ENCODE peak calls at places on chromosomes 13 and 19, in six cellular contexts. I is hepatocyte, X is GM23338, Y is mammary epithelial cell, K is MM.1S, C is astrocyte. M is an unnamed sample.

GRCh38 chr19:46373573-46374359 is 26.9 kb downstream of the PPP5C start:
- DNase-seq in K (no peak), I (peak; percentile 57), X (peak; percentile 80), C (peak; percentile 55), Y (peak; percentile 99), M (peak; percentile 72)

GRCh38 chr19:46426506-46427162 is 2.1 kb downstream of the PNMA8C start:
- DNase-seq in X (peak; percentile 94), I (peak; percentile 94), K (no peak), C (peak; percentile 51), Y (no peak), M (peak; percentile 68)

GRCh38 chr13:79457948-79458347 is 23.0 kb upstream of the NDFIP2 start:
- DNase-seq in Y (peak; percentile 65), C (peak; percentile 78), K (no peak), I (peak; percentile 9), X (no peak), M (peak; percentile 77)

GRCh38 chr13:75458696-75459422 is 23.1 kb downstream of the TBC1D4 start:
- DNase-seq in K (peak; percentile 74), Y (peak; percentile 48), C (no peak), X (peak; percentile 40), I (no peak), M (no peak)

GRCh38 chr19:369876-370275 is 25.3 kb upstream of the MIER2 start:
- DNase-seq in X (no peak), K (no peak), C (no peak), I (no peak), Y (no peak), M (no peak)

GRCh38 chr19:49357186-49357585 is 5.0 kb downstream of the TEAD2 start:
- DNase-seq in C (no peak), K (no peak), X (no peak), I (no peak), Y (no peak), M (no peak)

GRCh38 chr19:12668937-12669271 is 2.3 kb downstream of the WDR83 start:
- DNase-seq in X (peak; percentile 74), I (peak; percentile 78), Y (peak; percentile 67), K (peak; percentile 41), C (peak; percentile 54), M (peak; percentile 67)

GRCh38 chr19:42942187-42942789 is 5.3 kb upstream of the PSG7 start:
- DNase-seq in C (peak; percentile 4), K (no peak), X (peak; percentile 74), I (no peak), Y (peak; percentile 22), M (no peak)

GRCh38 chr13:37127706-37128241 is 22.3 kb upstream of the CSNK1A1L start:
- DNase-seq in Y (no peak), K (no peak), X (no peak), I (no peak), C (peak; percentile 98), M (peak; percentile 95)

GRCh38 chr13:61415749-61416148 is at the start of gene PCDH20:
- DNase-seq in K (no peak), Y (no peak), X (no peak), C (no peak), I (no peak), M (no peak)

GRCh38 chr19:41837981-41838708 is 6.3 kb downstream of the LYPD4 start:
- DNase-seq in I (no peak), K (no peak), X (no peak), C (no peak), Y (no peak), M (no peak)

GRCh38 chr13:109815651-109816050 is 29.3 kb upstream of the IRS2 start:
- DNase-seq in I (no peak), C (no peak), Y (no peak), K (no peak), X (no peak), M (no peak)

GRCh38 chr13:72657379-72657778 is 70.0 kb downstream of the MZT1 start:
- DNase-seq in Y (no peak), K (peak; percentile 21), X (no peak), I (no peak), C (no peak), M (no peak)

GRCh38 chr13:35923347-35923746 is 207.8 kb downstream of the DCLK1 start:
- DNase-seq in C (peak; percentile 51), X (no peak), Y (peak; percentile 45), I (no peak), K (no peak), M (peak; percentile 17)

GRCh38 chr13:92901739-92902138 is 324.9 kb upstream of the GPC6 start:
- DNase-seq in I (no peak), K (no peak), C (peak; percentile 51), Y (peak; percentile 76), X (no peak), M (peak; percentile 53)

GRCh38 chr19:11578342-11579142 is 1.1 kb upstream of the ACP5 start:
- DNase-seq in X (peak; percentile 67), K (no peak), I (peak; percentile 55), Y (no peak), C (no peak), M (peak; percentile 9)

GRCh38 chr13:40344270-40345148 is 321.9 kb downstream of the FOXO1 start:
- DNase-seq in Y (no peak), X (no peak), C (peak; percentile 46), K (no peak), I (no peak), M (peak; percentile 46)

GRCh38 chr19:13783565-13784500 is 9.6 kb downstream of the C19orf53 start:
- DNase-seq in K (no peak), I (no peak), X (no peak), Y (no peak), C (no peak), M (no peak)

GRCh38 chr19:53365899-53366493 is 491 bp downstream of the ZNF525 start:
- DNase-seq in I (peak; percentile 65), X (peak; percentile 68), Y (peak; percentile 57), K (peak; percentile 30), C (peak; percentile 0), M (no peak)

GRCh38 chr19:42831221-42832019 is 48.1 kb downstream of the PSG1 start:
- DNase-seq in X (no peak), Y (peak; percentile 85), K (no peak), C (no peak), I (no peak), M (no peak)

GRCh38 chr13:36454962-36455361 is 22.7 kb downstream of the CCNA1 start:
- DNase-seq in K (peak; percentile 14), X (no peak), I (no peak), C (no peak), Y (no peak), M (no peak)

GRCh38 chr13:84500016-84500415 is 617.7 kb upstream of the SLITRK1 start:
- DNase-seq in Y (no peak), I (no peak), X (no peak), C (peak; percentile 23), K (no peak), M (peak; percentile 29)

GRCh38 chr19:6766357-6767080 is 716 bp downstream of the SH2D3A start:
- DNase-seq in X (no peak), C (no peak), K (peak; percentile 31), Y (no peak), I (no peak), M (no peak)

GRCh38 chr19:56350416-56351045 is 35.9 kb upstream of the ZSCAN5A start:
- DNase-seq in K (peak; percentile 63), I (peak; percentile 57), Y (peak; percentile 31), X (peak; percentile 84), C (peak; percentile 11), M (peak; percentile 60)

GRCh38 chr19:3096267-3096901 is 2.2 kb downstream of the GNA11 start:
- DNase-seq in C (no peak), I (peak; percentile 36), Y (no peak), X (no peak), K (no peak), M (no peak)

DNA sequence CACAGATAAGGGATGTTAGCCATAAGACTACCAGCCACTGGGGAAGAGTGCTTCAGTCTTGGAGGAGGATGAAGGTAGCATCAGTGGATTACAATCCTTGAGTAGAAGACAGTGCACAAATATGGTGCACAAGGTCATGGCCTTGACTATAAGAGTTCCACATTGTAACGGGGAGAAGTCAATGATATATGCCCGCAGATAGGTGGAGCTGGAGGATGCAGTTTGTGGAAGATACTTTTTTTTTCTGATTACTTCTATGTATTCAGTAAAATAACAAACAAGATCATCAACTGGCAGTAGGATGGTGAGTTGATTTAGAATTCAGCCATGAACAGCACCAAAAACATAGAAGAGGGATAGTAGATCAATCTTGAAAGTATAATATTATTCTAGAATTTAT is 926.8 kb upstream of the MIR17HG start:
- DNase-seq in C (no peak), X (peak; percentile 18), K (no peak), Y (no peak), I (no peak), M (peak; percentile 9)
- TF ChIP-seq CTCF in C (peak; percentile 19), X (peak; percentile 60), K (no peak), Y (no peak), I (no peak), M (peak; percentile 22)

GRCh38 chr13:53250977-53251376 is 222.4 kb downstream of the OLFM4 start:
- DNase-seq in I (no peak), X (no peak), C (no peak), Y (no peak), K (no peak), M (no peak)
- TF ChIP-seq EZH2 in I (no peak), X (no peak), C (no peak), Y (no peak), K (no peak), M (no peak)

DNA sequence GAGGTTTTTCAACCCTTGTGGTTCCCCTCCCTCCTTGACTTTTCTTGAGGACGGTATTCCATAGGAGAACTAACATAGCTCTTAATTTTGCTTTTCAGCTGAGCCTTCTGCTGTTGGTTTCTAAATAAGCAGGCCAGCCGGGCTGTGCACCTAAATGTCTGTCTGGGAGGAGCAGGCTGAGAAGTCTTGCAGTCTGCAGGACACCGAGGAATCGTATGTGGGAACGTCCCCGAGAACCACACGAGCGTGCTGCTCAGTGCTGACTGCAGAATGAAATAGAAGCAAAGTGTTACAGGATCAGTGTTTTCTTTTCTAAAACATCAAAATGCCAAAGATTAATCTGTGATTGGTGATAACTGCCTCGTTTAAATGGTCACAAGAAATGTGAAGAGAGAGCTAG is 69.9 kb downstream of the COG3 start:
- DNase-seq in Y (no peak), X (no peak), K (no peak), C (no peak), I (no peak), M (no peak)
- TF ChIP-seq CTCF in Y (no peak), X (no peak), K (no peak), C (no peak), I (no peak), M (no peak)

GRCh38 chr13:21884965-21885567 is 214.2 kb downstream of the FGF9 start:
- DNase-seq in K (no peak), Y (no peak), C (no peak), I (no peak), X (no peak), M (no peak)

GRCh38 chr13:21879263-21879914 is 208.5 kb downstream of the FGF9 start:
- DNase-seq in X (no peak), K (no peak), I (no peak), Y (no peak), C (no peak), M (no peak)

GRCh38 chr13:21885714-21886224 is 214.9 kb downstream of the FGF9 start:
- DNase-seq in K (no peak), X (no peak), Y (no peak), I (no peak), C (no peak), M (no peak)

DNA sequence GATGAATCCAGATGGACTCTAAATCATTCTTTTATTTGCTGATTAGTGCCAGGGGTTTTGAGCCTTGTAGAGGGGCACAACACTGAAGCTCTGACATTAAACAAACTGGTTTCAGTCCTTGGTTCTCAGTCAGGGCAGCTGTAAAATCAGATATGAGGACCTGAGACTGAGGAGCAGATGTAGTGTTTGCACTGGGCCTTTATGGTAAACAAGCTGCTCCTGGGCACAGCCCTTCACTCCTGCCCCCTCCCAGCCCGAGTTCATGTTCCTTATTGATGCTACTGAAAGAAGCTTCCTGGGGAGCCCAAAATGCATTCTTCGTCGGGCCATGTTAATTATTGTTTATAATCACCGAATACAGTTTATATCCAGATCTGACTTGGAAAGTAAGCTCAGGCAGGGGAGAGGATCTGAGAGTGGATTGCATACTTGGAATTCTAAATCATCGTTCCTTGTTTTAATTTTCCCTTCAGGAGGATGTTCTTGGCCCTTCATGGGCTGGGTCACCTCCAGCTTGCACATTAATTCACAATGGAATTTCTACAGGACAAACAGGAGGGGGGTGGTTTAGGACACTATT is 213.5 kb downstream of the FGF9 start:
- DNase-seq in Y (no peak), C (no peak), I (peak; percentile 36), X (no peak), K (no peak), M (no peak)
- TF ChIP-seq EZH2 in Y (no peak), C (no peak), I (no peak), X (no peak), K (no peak), M (no peak)

M was measured in fibroblast of lung.